ENCODE peak calls at places on chromosomes 16 and 17, in seven cellular contexts. I, V, A, G, C, Q and X are unnamed samples.

GRCh38 chr16:8751481-8752311 is 45.7 kb downstream of the TMEM186 start:
- DNase-seq in I (peak), V (no peak), A (no peak), G (peak), C (no peak), Q (peak), X (no peak)

GRCh38 chr16:86011532-86011931 is 112.6 kb downstream of the IRF8 start:
- DNase-seq in I (no peak), V (no peak), A (no peak), G (no peak), C (no peak), Q (no peak), X (no peak)

GRCh38 chr17:79695293-79696158 is 35.2 kb upstream of the ENPP7 start:
- DNase-seq in I (no peak), V (no peak), A (no peak), G (no peak), C (no peak), Q (no peak), X (no peak)

GRCh38 chr17:39507511-39507910 is 46.2 kb downstream of the CDK12 start:
- DNase-seq in I (no peak), V (no peak), A (no peak), G (no peak), C (no peak), Q (no peak), X (no peak)

GRCh38 chr17:63349478-63350000 is 96.6 kb downstream of the CYB561 start:
- DNase-seq in I (no peak), V (no peak), A (no peak), G (no peak), C (no peak), Q (no peak), X (no peak)

GRCh38 chr17:68198931-68199836 is 48.7 kb upstream of the AMZ2 start:
- DNase-seq in I (no peak), V (no peak), A (no peak), G (no peak), C (no peak), Q (no peak), X (no peak)

GRCh38 chr16:27791404-27791719 is 241.4 kb downstream of the KATNIP start:
- DNase-seq in I (no peak), V (no peak), A (no peak), G (no peak), C (no peak), Q (no peak), X (no peak)

GRCh38 chr16:74568961-74569631 is 37.8 kb downstream of the GLG1 start:
- DNase-seq in I (no peak), V (no peak), A (no peak), G (no peak), C (no peak), Q (no peak), X (no peak)

GRCh38 chr17:73363788-73364522 is 52.2 kb upstream of the CDC42EP4 start:
- DNase-seq in I (no peak), V (peak), A (no peak), G (no peak), C (no peak), Q (no peak), X (no peak)

GRCh38 chr16:81004646-81005353 is 1.9 kb downstream of the CMC2 start:
- DNase-seq in I (peak), V (no peak), A (peak), G (peak), C (no peak), Q (peak), X (no peak)

GRCh38 chr17:57420674-57421392 is 164.5 kb downstream of the MSI2 start:
- DNase-seq in I (no peak), V (no peak), A (peak), G (no peak), C (no peak), Q (no peak), X (no peak)

GRCh38 chr17:61460796-61461585 is 8.8 kb downstream of the TBX4 start:
- DNase-seq in I (no peak), V (no peak), A (no peak), G (no peak), C (no peak), Q (no peak), X (no peak)

GRCh38 chr16:69930117-69930776 is 20.9 kb upstream of the CLEC18A start:
- DNase-seq in I (peak), V (peak), A (peak), G (peak), C (peak), Q (no peak), X (no peak)

GRCh38 chr17:4365628-4366311 is 705 bp downstream of the UBE2G1 start:
- DNase-seq in I (no peak), V (peak), A (peak), G (no peak), C (peak), Q (no peak), X (no peak)

GRCh38 chr16:13970708-13971422 is 50.9 kb downstream of the ERCC4 start:
- DNase-seq in I (no peak), V (no peak), A (no peak), G (no peak), C (no peak), Q (no peak), X (no peak)

GRCh38 chr16:27232875-27233605 is 29.7 kb downstream of the KDM8 start:
- DNase-seq in I (no peak), V (no peak), A (no peak), G (no peak), C (no peak), Q (no peak), X (no peak)

GRCh38 chr16:89330177-89330856 is 112.8 kb downstream of the ZNF778 start:
- DNase-seq in I (peak), V (peak), A (no peak), G (peak), C (no peak), Q (no peak), X (no peak)

GRCh38 chr16:46583036-46583435 is 38.1 kb downstream of the SHCBP1 start:
- DNase-seq in I (no peak), V (no peak), A (no peak), G (no peak), C (no peak), Q (no peak), X (no peak)

GRCh38 chr16:58110590-58111330 is 18.4 kb downstream of the CFAP20 start:
- DNase-seq in I (no peak), V (no peak), A (no peak), G (no peak), C (no peak), Q (no peak), X (no peak)

GRCh38 chr16:88737298-88738166 is 31.2 kb downstream of the CTU2 start:
- DNase-seq in I (peak), V (peak), A (peak), G (peak), C (peak), Q (peak), X (peak)

GRCh38 chr17:73010414-73010813 is 82.1 kb downstream of the SLC39A11 start:
- DNase-seq in I (no peak), V (no peak), A (no peak), G (no peak), C (no peak), Q (no peak), X (no peak)

GRCh38 chr16:72927199-72928088 is 120.5 kb downstream of the ZFHX3 start:
- DNase-seq in I (no peak), V (no peak), A (peak), G (peak), C (no peak), Q (peak), X (peak)
- TF ChIP-seq CTCF in I (no peak), V (no peak), A (no peak), G (no peak), C (no peak), Q (peak), X (no peak)

GRCh38 chr17:8894189-8894611 is 26.7 kb upstream of the PIK3R6 start:
- DNase-seq in I (no peak), V (no peak), A (no peak), G (no peak), C (no peak), Q (no peak), X (peak)

GRCh38 chr17:8896087-8896486 is 28.6 kb upstream of the PIK3R6 start:
- DNase-seq in I (no peak), V (no peak), A (no peak), G (no peak), C (no peak), Q (no peak), X (no peak)

GRCh38 chr17:8893059-8893458 is 25.6 kb upstream of the PIK3R6 start:
- DNase-seq in I (no peak), V (no peak), A (no peak), G (no peak), C (no peak), Q (no peak), X (no peak)

GRCh38 chr17:8893621-8894020 is 26.1 kb upstream of the PIK3R6 start:
- DNase-seq in I (no peak), V (no peak), A (no peak), G (no peak), C (no peak), Q (no peak), X (peak)

GRCh38 chr17:8894673-8895578 is 27.5 kb upstream of the PIK3R6 start:
- DNase-seq in I (peak), V (peak), A (no peak), G (peak), C (no peak), Q (peak), X (peak)
- TF ChIP-seq CTCF in I (peak), V (peak), A (peak), G (peak), C (peak), Q (peak), X (peak)

GRCh38 chr17:19713462-19713861 is 2.9 kb downstream of the SLC47A2 start:
- DNase-seq in I (no peak), V (no peak), A (no peak), G (no peak), C (no peak), Q (no peak), X (no peak)
- TF ChIP-seq CTCF in I (no peak), V (no peak), A (no peak), G (no peak), C (peak), Q (peak), X (no peak)

GRCh38 chr16:12300490-12300889 is 324.0 kb downstream of the SNX29 start:
- DNase-seq in I (no peak), V (no peak), A (peak), G (no peak), C (no peak), Q (no peak), X (no peak)

GRCh38 chr16:12296406-12296805 is 319.9 kb downstream of the SNX29 start:
- DNase-seq in I (no peak), V (no peak), A (no peak), G (no peak), C (no peak), Q (no peak), X (no peak)

GRCh38 chr16:12300946-12301500 is 324.5 kb downstream of the SNX29 start:
- DNase-seq in I (no peak), V (no peak), A (peak), G (no peak), C (no peak), Q (no peak), X (no peak)

GRCh38 chr16:12296991-12297390 is 320.5 kb downstream of the SNX29 start:
- DNase-seq in I (no peak), V (no peak), A (no peak), G (no peak), C (no peak), Q (no peak), X (no peak)

GRCh38 chr16:12298285-12298684 is 321.8 kb downstream of the SNX29 start:
- DNase-seq in I (no peak), V (no peak), A (no peak), G (no peak), C (no peak), Q (no peak), X (no peak)
- TF ChIP-seq CTCF in I (no peak), V (no peak), A (no peak), G (no peak), C (no peak), Q (no peak), X (no peak)